ENCODE peak calls at places on chromosomes 1 and 21, in five cellular contexts. W is K562, O is A549, S is H1, T is HepG2. U is an unnamed sample.

GRCh38 chr1:58358311-58358710 is 188.2 kb downstream of the OMA1 start:
- DNase-seq in W (no peak), S (no peak), T (peak; percentile 12), O (peak; percentile 7), U (peak; percentile 17)

GRCh38 chr1:2422523-2422922 is 10.2 kb upstream of the PEX10 start:
- DNase-seq in O (no peak), T (no peak), W (no peak), S (no peak), U (no peak)

GRCh38 chr1:150558761-150559626 is 9.8 kb downstream of the ADAMTSL4 start:
- DNase-seq in S (no peak), O (no peak), T (no peak), W (no peak), U (no peak)

GRCh38 chr1:243849089-243850012 is 692 bp downstream of the AKT3 start:
- DNase-seq in W (peak; percentile 48), O (peak; percentile 40), S (no peak), T (no peak), U (peak; percentile 71)

GRCh38 chr1:7046314-7046713 is 261.1 kb downstream of the CAMTA1 start:
- DNase-seq in S (no peak), W (no peak), T (no peak), O (no peak), U (peak; percentile 77)

GRCh38 chr1:246695136-246695535 is 29.1 kb upstream of the SCCPDH start:
- DNase-seq in W (no peak), S (no peak), T (no peak), O (no peak), U (peak; percentile 41)

GRCh38 chr21:35314896-35315582 is 265.9 kb upstream of the RUNX1 start:
- DNase-seq in O (no peak), S (no peak), T (no peak), W (no peak), U (peak; percentile 45)

GRCh38 chr1:98468111-98468717 is 193.3 kb upstream of the SNX7 start:
- DNase-seq in O (peak; percentile 7), W (no peak), T (peak; percentile 10), S (no peak), U (peak; percentile 81)

GRCh38 chr1:156898971-156899657 is 5.6 kb downstream of the PEAR1 start:
- DNase-seq in T (no peak), W (no peak), S (no peak), O (no peak), U (no peak)

GRCh38 chr1:229621663-229622062 is 4.3 kb downstream of the TAF5L start:
- DNase-seq in S (no peak), W (no peak), O (no peak), T (no peak), U (peak; percentile 19)

GRCh38 chr1:29634324-29635072 is 398.2 kb downstream of the PTPRU start:
- DNase-seq in S (no peak), W (no peak), O (no peak), T (no peak), U (no peak)

GRCh38 chr1:19409477-19410086 is 75.8 kb downstream of the CAPZB start:
- DNase-seq in S (no peak), W (no peak), T (peak; percentile 86), O (no peak), U (no peak)

GRCh38 chr1:214520544-214521165 is 30.7 kb downstream of the PTPN14 start:
- DNase-seq in T (no peak), W (no peak), O (no peak), S (no peak), U (no peak)

DNA sequence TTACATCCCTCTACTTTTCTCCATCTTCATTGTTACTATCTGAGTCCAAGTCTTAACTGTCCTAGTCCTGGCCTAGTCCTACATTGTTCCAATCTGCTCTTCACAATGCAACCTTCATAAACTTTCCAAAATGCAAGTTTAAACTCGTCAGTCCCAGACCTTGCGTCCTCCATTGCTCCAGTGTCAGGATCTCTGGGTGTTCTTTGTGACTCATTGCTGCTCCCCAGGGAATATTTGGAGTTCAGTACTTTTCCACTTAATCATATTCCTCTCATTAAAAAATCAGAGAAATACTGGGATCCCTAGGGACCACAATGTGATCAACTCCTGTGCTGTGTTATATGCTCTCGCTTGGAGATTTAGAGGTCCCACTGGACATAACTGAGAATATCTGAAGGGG is 18.0 kb upstream of the KPRP start:
- DNase-seq in O (no peak), S (no peak), T (no peak), W (no peak), U (no peak)
- TF ChIP-seq MAFK in O (no peak), S (no peak), T (no peak), W (no peak), U (no peak)

GRCh38 chr1:26529655-26530539 is at the start of gene RPS6KA1:
- DNase-seq in O (peak; percentile 79), T (peak; percentile 38), W (peak; percentile 99), S (no peak), U (peak; percentile 11)

GRCh38 chr1:26529405-26529654 is 231 bp upstream of the RPS6KA1 start:
- DNase-seq in O (no peak), S (no peak), W (no peak), T (no peak), U (no peak)

GRCh38 chr1:26522073-26522472 is 7.5 kb upstream of the RPS6KA1 start:
- DNase-seq in W (no peak), T (no peak), O (no peak), S (no peak), U (no peak)

GRCh38 chr1:26524181-26524580 is 5.4 kb upstream of the RPS6KA1 start:
- DNase-seq in O (no peak), T (no peak), W (no peak), S (no peak), U (no peak)

DNA sequence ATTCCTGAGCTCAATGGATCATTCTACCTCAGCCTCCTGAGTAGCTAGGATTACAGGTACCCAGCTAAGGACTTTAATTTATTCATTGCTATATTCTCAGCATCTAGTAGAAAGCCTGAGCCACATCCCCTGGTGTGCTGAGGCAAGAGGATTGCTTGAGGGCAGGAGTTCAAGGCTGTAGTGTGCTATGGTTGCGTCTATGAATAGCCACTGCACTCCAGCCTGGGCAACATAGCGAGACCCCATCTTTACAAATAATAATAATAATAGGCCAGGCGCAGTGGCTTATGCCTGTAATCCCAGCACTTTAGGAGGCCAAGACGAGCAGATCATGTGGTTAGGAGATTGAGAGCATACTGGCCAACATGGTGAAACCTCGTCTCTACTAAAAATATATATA is 3.3 kb upstream of the RPS6KA1 start:
- DNase-seq in T (no peak), O (no peak), W (no peak), S (no peak), U (no peak)
- TF ChIP-seq MAFK in T (no peak), O (no peak), W (no peak), S (no peak), U (no peak)

GRCh38 chr1:52601519-52601918 is 652 bp upstream of the GPX7 start:
- DNase-seq in S (no peak), W (no peak), T (no peak), O (no peak), U (no peak)

GRCh38 chr1:52602328-52603300 is at the start of gene GPX7:
- DNase-seq in T (no peak), S (no peak), W (no peak), O (no peak), U (peak; percentile 39)

GRCh38 chr1:52601976-52602327 is 219 bp upstream of the GPX7 start:
- DNase-seq in T (no peak), O (no peak), S (no peak), W (no peak), U (no peak)

GRCh38 chr1:52603680-52604501 is 1.7 kb downstream of the GPX7 start:
- DNase-seq in W (no peak), T (no peak), O (no peak), S (no peak), U (peak; percentile 16)

DNA sequence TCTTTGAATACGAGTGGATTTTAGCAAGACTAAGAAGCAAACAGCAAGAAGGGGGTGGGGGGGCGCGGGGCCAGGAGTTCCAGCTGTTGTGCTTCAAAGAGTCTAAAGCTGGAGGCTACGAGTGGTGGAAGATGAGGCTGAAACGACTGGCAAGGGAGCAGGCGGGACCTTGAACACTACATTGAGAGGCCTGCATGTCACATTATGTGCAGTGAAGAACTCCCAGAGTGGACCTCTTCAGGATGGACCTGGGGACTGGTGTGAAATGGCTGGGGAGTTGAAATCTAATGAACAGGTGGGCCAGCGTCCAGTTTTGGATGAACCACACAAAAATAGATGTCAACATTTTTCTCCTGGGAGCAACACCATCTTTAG is 1.1 kb downstream of the GPX7 start:
- DNase-seq in W (no peak), T (no peak), O (no peak), S (no peak), U (no peak)
- TF ChIP-seq MAFK in W (no peak), T (no peak), O (no peak), S (no peak), U (no peak)

GRCh38 chr1:11550664-11551283 is 71.8 kb downstream of the DISP3 start:
- DNase-seq in S (peak; percentile 56), W (peak; percentile 95), O (peak; percentile 49), T (peak; percentile 68), U (peak; percentile 72)
- TF ChIP-seq MAFK in S (no peak), W (no peak), O (no peak), T (no peak), U (no peak)

DNA sequence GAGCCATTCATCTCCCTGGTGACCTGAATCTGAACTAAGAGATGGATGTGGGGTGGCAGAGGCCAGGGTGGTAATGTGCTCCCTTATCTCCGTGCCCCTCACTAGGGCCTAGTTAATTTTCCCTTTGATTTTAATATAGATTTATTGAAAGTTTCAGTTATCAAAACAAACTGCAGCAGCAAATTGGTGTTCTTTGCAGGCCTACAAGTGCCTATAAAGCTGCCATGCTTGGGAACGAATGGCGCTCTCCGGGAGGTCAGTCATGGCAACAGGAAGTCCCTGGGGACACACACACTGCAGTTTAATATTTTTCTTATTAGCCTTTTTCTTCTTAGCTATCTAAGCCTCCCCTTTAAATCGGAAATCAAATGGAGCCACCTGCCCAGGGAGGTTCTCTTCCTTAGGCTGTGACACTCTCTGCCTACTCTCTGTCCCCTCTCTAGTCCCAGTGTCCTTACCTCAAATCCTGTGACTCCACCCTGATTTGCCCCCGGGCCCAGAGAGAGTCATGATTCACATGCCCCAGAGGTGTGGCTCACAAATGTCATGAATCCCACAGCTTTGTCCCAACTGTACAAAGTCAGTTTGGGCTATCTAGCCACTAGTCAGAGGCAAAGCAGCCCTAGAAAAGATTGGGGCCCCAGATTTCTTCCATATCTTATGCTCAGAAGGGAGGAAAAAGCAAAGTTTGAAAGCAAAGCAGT is 4.3 kb upstream of the ERI3 start:
- DNase-seq in T (no peak), W (no peak), O (no peak), S (no peak), U (no peak)
- TF ChIP-seq MAFK in T (no peak), W (no peak), O (no peak), S (no peak), U (no peak)

U was measured in IMR-90.